ENCODE peak calls at places on chromosome 4, in seven cellular contexts. One of them, this sample, is unnamed.
A peak's percentile ranks its signal among the peaks of the same experiment; 100 is the strongest.

GRCh38 chr4:185171373-185172071 is 28.5 kb downstream of the SLC25A4 start:
- DNase-seq in HFF-Myc: no peak
- DNase-seq in choroid plexus epithelial cell: no peak
- DNase-seq in colonic mucosa: no peak
- DNase-seq in IMR-90: no peak
- DNase-seq in kidney epithelial cell: no peak
- DNase-seq in left ventricle myocardium inferior: no peak
- DNase-seq in this sample: no peak

GRCh38 chr4:31272662-31273061 is 552.5 kb downstream of the PCDH7 start:
- DNase-seq in IMR-90: no peak
- DNase-seq in left ventricle myocardium inferior: no peak
- DNase-seq in choroid plexus epithelial cell: no peak
- DNase-seq in kidney epithelial cell: no peak
- DNase-seq in HFF-Myc: no peak
- DNase-seq in colonic mucosa: no peak
- DNase-seq in this sample: no peak

GRCh38 chr4:181661090-181661489 is 582.1 kb upstream of the TENM3 start:
- DNase-seq in left ventricle myocardium inferior: no peak
- DNase-seq in colonic mucosa: no peak
- DNase-seq in HFF-Myc: no peak
- DNase-seq in kidney epithelial cell: no peak
- DNase-seq in choroid plexus epithelial cell: peak; percentile 88
- DNase-seq in IMR-90: peak; percentile 85
- DNase-seq in this sample: no peak

GRCh38 chr4:54495091-54495490 is 162.7 kb upstream of the KIT start:
- DNase-seq in left ventricle myocardium inferior: no peak
- DNase-seq in IMR-90: peak; percentile 16
- DNase-seq in colonic mucosa: no peak
- DNase-seq in HFF-Myc: no peak
- DNase-seq in kidney epithelial cell: no peak
- DNase-seq in choroid plexus epithelial cell: no peak
- DNase-seq in this sample: no peak

GRCh38 chr4:144611850-144612249 is 34.1 kb upstream of the HHIP start:
- DNase-seq in choroid plexus epithelial cell: peak; percentile 55
- DNase-seq in left ventricle myocardium inferior: no peak
- DNase-seq in kidney epithelial cell: no peak
- DNase-seq in HFF-Myc: peak; percentile 14
- DNase-seq in colonic mucosa: no peak
- DNase-seq in IMR-90: peak; percentile 11
- DNase-seq in this sample: peak; percentile 13

GRCh38 chr4:106585920-106586349 is 217.4 kb upstream of the GIMD1 start:
- DNase-seq in colonic mucosa: no peak
- DNase-seq in left ventricle myocardium inferior: no peak
- DNase-seq in choroid plexus epithelial cell: peak; percentile 21
- DNase-seq in HFF-Myc: no peak
- DNase-seq in kidney epithelial cell: no peak
- DNase-seq in IMR-90: no peak
- DNase-seq in this sample: no peak

GRCh38 chr4:84673475-84674230 is 90.7 kb downstream of the CDS1 start:
- DNase-seq in colonic mucosa: no peak
- DNase-seq in HFF-Myc: peak; percentile 81
- DNase-seq in kidney epithelial cell: peak; percentile 64
- DNase-seq in IMR-90: peak; percentile 92
- DNase-seq in left ventricle myocardium inferior: no peak
- DNase-seq in choroid plexus epithelial cell: peak; percentile 92
- DNase-seq in this sample: no peak

GRCh38 chr4:1898007-1898406 is 26.8 kb downstream of the NSD2 start:
- DNase-seq in HFF-Myc: no peak
- DNase-seq in kidney epithelial cell: no peak
- DNase-seq in choroid plexus epithelial cell: no peak
- DNase-seq in colonic mucosa: no peak
- DNase-seq in IMR-90: no peak
- DNase-seq in left ventricle myocardium inferior: no peak
- DNase-seq in this sample: no peak

GRCh38 chr4:80235451-80235850 is 31.0 kb upstream of the FGF5 start:
- DNase-seq in HFF-Myc: no peak
- DNase-seq in choroid plexus epithelial cell: peak; percentile 30
- DNase-seq in kidney epithelial cell: no peak
- DNase-seq in colonic mucosa: no peak
- DNase-seq in IMR-90: peak; percentile 82
- DNase-seq in left ventricle myocardium inferior: no peak
- DNase-seq in this sample: no peak

GRCh38 chr4:99404595-99405287 is 30.4 kb downstream of the ADH7 start:
- DNase-seq in HFF-Myc: peak; percentile 83
- DNase-seq in kidney epithelial cell: peak; percentile 77
- DNase-seq in IMR-90: peak; percentile 95
- DNase-seq in choroid plexus epithelial cell: peak; percentile 96
- DNase-seq in colonic mucosa: no peak
- DNase-seq in left ventricle myocardium inferior: no peak
- DNase-seq in this sample: peak; percentile 42

GRCh38 chr4:86848732-86849617 is at the start of gene SLC10A6:
- DNase-seq in colonic mucosa: no peak
- DNase-seq in IMR-90: no peak
- DNase-seq in left ventricle myocardium inferior: no peak
- DNase-seq in choroid plexus epithelial cell: no peak
- DNase-seq in kidney epithelial cell: no peak
- DNase-seq in HFF-Myc: no peak
- DNase-seq in this sample: no peak

GRCh38 chr4:76689079-76689817 is 208.7 kb downstream of the SOWAHB start:
- DNase-seq in kidney epithelial cell: no peak
- DNase-seq in colonic mucosa: peak; percentile 58
- DNase-seq in choroid plexus epithelial cell: peak; percentile 20
- DNase-seq in IMR-90: peak; percentile 28
- DNase-seq in left ventricle myocardium inferior: peak; percentile 40
- DNase-seq in HFF-Myc: no peak
- DNase-seq in this sample: peak; percentile 27

GRCh38 chr4:15779336-15779735 is 1.2 kb downstream of the CD38 start:
- DNase-seq in colonic mucosa: peak; percentile 56
- DNase-seq in IMR-90: peak; percentile 53
- DNase-seq in choroid plexus epithelial cell: peak; percentile 83
- DNase-seq in kidney epithelial cell: peak; percentile 9
- DNase-seq in left ventricle myocardium inferior: peak; percentile 53
- DNase-seq in HFF-Myc: peak; percentile 16
- DNase-seq in this sample: peak; percentile 16
- TF ChIP-seq CTCF in colonic mucosa: no peak
- TF ChIP-seq CTCF in IMR-90: peak; percentile 39
- TF ChIP-seq CTCF in choroid plexus epithelial cell: peak; percentile 76
- TF ChIP-seq CTCF in kidney epithelial cell: peak; percentile 53
- TF ChIP-seq CTCF in left ventricle myocardium inferior: peak; percentile 56
- TF ChIP-seq CTCF in HFF-Myc: peak; percentile 35
- TF ChIP-seq CTCF in this sample: no peak

DNA sequence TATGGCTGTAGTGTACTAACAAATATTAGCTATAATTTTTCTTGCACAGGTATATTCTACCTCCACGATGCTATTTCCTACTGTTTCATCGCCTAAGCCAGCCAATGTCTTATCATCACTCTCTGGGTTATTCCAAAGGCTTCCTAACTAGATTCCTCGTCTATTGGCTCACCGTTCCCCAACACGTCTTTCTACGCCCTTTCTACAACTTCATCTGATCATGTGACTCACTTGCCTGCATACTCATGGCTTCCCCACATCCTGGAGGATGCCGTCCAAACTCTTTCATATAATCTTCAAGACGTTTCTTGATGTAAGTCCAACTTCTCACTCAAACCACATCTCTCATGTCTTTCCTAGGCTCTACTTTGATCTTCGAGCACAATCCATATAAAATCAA is 322.0 kb upstream of the PPARGC1A start:
- DNase-seq in choroid plexus epithelial cell: no peak
- DNase-seq in kidney epithelial cell: no peak
- DNase-seq in IMR-90: peak; percentile 85
- DNase-seq in colonic mucosa: no peak
- DNase-seq in left ventricle myocardium inferior: no peak
- DNase-seq in HFF-Myc: no peak
- DNase-seq in this sample: no peak
- TF ChIP-seq CTCF in choroid plexus epithelial cell: no peak
- TF ChIP-seq CTCF in kidney epithelial cell: no peak
- TF ChIP-seq CTCF in IMR-90: no peak
- TF ChIP-seq CTCF in colonic mucosa: no peak
- TF ChIP-seq CTCF in left ventricle myocardium inferior: no peak
- TF ChIP-seq CTCF in HFF-Myc: no peak
- TF ChIP-seq CTCF in this sample: no peak

GRCh38 chr4:4572821-4573220 is 31.0 kb upstream of the STX18 start:
- DNase-seq in left ventricle myocardium inferior: no peak
- DNase-seq in choroid plexus epithelial cell: peak; percentile 65
- DNase-seq in HFF-Myc: no peak
- DNase-seq in colonic mucosa: no peak
- DNase-seq in kidney epithelial cell: no peak
- DNase-seq in IMR-90: peak; percentile 47
- DNase-seq in this sample: no peak

GRCh38 chr4:4574792-4575191 is 32.9 kb upstream of the STX18 start:
- DNase-seq in HFF-Myc: peak; percentile 44
- DNase-seq in IMR-90: peak; percentile 72
- DNase-seq in kidney epithelial cell: peak; percentile 18
- DNase-seq in choroid plexus epithelial cell: peak; percentile 98
- DNase-seq in colonic mucosa: peak; percentile 74
- DNase-seq in left ventricle myocardium inferior: peak; percentile 42
- DNase-seq in this sample: peak; percentile 13

GRCh38 chr4:4574052-4574451 is 32.2 kb upstream of the STX18 start:
- DNase-seq in choroid plexus epithelial cell: no peak
- DNase-seq in kidney epithelial cell: no peak
- DNase-seq in HFF-Myc: no peak
- DNase-seq in IMR-90: no peak
- DNase-seq in left ventricle myocardium inferior: no peak
- DNase-seq in colonic mucosa: peak; percentile 31
- DNase-seq in this sample: no peak

GRCh38 chr4:4577359-4577875 is 35.6 kb upstream of the STX18 start:
- DNase-seq in HFF-Myc: no peak
- DNase-seq in left ventricle myocardium inferior: no peak
- DNase-seq in kidney epithelial cell: no peak
- DNase-seq in colonic mucosa: no peak
- DNase-seq in IMR-90: no peak
- DNase-seq in choroid plexus epithelial cell: no peak
- DNase-seq in this sample: no peak

DNA sequence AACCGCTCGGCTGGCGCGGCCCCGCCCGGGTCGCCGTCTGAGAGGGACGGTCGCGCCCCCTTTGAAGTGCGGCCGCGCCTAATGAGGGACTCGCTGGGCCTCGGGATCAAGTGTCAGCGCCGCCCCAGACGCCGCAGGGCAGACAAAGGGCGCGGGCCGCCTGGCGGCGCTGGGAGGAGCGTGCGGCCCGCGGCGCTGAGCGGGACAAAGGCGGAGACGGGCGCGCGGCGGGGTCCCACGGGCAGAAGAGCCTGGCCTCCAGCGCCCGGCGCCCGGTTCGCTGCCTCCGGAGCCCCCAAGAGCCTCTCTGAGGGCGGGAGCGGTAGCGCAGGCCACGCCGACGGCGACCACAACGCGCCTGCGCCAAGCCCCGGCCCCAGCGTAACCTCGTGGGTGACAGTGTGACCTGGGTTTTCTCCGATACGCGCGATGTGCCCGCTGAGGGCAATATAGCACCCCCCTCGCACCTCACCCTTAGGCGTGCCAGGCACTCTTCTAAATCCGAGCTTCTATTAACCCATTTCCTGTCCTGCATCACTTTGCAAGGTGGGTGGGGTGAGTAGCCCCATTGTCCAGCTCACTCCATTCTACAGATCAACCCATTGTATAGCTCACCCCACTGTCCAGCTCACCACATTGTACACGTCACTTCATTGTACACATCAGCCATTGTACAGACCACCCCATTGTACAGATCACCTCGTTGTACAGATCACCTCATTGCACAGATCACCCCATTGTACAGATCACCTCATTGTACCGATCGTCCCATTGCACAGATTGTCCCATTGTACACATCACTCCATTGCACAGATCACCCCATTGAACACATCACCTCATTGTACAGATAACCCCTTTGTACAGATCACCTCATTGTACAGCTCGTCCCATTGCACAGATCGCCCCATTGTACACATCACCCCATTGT is 33.7 kb upstream of the STX18 start:
- DNase-seq in kidney epithelial cell: no peak
- DNase-seq in colonic mucosa: peak; percentile 72
- DNase-seq in IMR-90: peak; percentile 18
- DNase-seq in choroid plexus epithelial cell: peak; percentile 65
- DNase-seq in HFF-Myc: no peak
- DNase-seq in left ventricle myocardium inferior: peak; percentile 65
- DNase-seq in this sample: peak; percentile 60
- TF ChIP-seq CTCF in kidney epithelial cell: no peak
- TF ChIP-seq CTCF in colonic mucosa: peak; percentile 67
- TF ChIP-seq CTCF in IMR-90: peak; percentile 38
- TF ChIP-seq CTCF in choroid plexus epithelial cell: peak; percentile 10
- TF ChIP-seq CTCF in HFF-Myc: peak; percentile 18
- TF ChIP-seq CTCF in left ventricle myocardium inferior: peak; percentile 76
- TF ChIP-seq CTCF in this sample: peak; percentile 64

DNA sequence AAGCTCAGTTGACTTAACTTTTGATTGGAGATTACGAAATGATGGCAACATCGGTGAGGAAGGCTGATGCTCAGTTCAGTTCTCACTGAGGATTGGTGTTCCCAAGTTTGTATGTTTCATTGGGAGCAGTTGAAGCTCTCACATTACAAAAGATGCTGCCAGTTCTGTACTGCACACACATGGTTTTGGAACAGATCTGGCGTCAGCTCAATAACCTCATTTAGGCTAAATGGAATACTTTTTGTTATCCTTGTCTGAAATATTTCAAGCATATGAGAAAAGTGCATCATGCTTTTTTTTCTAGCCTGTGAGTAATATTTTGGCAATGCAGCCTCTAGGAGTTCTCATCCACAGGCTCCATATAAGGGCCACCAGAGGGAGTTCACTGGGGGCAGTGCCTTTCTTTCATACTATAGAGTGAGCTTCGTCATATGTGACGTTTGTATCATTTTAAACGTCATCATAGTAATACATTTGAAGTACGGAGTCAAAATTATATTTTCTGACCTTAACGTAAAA is 4.1 kb downstream of the ENPEP start:
- DNase-seq in colonic mucosa: no peak
- DNase-seq in choroid plexus epithelial cell: peak; percentile 96
- DNase-seq in kidney epithelial cell: no peak
- DNase-seq in IMR-90: peak; percentile 94
- DNase-seq in left ventricle myocardium inferior: no peak
- DNase-seq in HFF-Myc: peak; percentile 95
- DNase-seq in this sample: no peak
- TF ChIP-seq CTCF in colonic mucosa: no peak
- TF ChIP-seq CTCF in choroid plexus epithelial cell: peak; percentile 68
- TF ChIP-seq CTCF in kidney epithelial cell: peak; percentile 27
- TF ChIP-seq CTCF in IMR-90: peak; percentile 25
- TF ChIP-seq CTCF in left ventricle myocardium inferior: peak; percentile 34
- TF ChIP-seq CTCF in HFF-Myc: peak; percentile 64
- TF ChIP-seq CTCF in this sample: no peak